ENCODE peak calls at places on chromosomes 1 and 21, in four cellular contexts. P is PC-3, R is neuronal stem cell, U is endothelial cell of umbilical vein. B is an unnamed sample.
A peak's percentile ranks its signal among the peaks of the same experiment; 100 is the strongest.

GRCh38 chr21:26800001-26800400 is 45.2 kb downstream of the ADAMTS1 start:
- DNase-seq in P (no peak), R (no peak), U (no peak), B (peak; percentile 22)

GRCh38 chr1:7386226-7387052 is 384.7 kb upstream of the VAMP3 start:
- DNase-seq in R (no peak), P (no peak), U (no peak), B (no peak)

GRCh38 chr1:186443638-186444037 is 17.3 kb downstream of the PDC start:
- DNase-seq in R (no peak), P (no peak), U (no peak), B (no peak)

GRCh38 chr1:39102537-39103320 is 76.6 kb downstream of the NDUFS5 start:
- DNase-seq in U (peak; percentile 74), P (peak; percentile 75), R (peak; percentile 63), B (peak; percentile 87)

GRCh38 chr1:201309420-201309819 is 26.1 kb downstream of the PKP1 start:
- DNase-seq in P (peak; percentile 100), R (peak; percentile 57), U (peak; percentile 75), B (peak; percentile 69)

GRCh38 chr1:43938892-43939587 is 5.4 kb downstream of the ARTN start:
- DNase-seq in R (no peak), U (no peak), P (no peak), B (no peak)

GRCh38 chr1:184056921-184057496 is 5.5 kb downstream of the TSEN15 start:
- DNase-seq in P (peak; percentile 52), R (no peak), U (no peak), B (peak; percentile 82)

GRCh38 chr1:15155760-15156743 is 2.5 kb downstream of the TMEM51 start:
- DNase-seq in R (no peak), P (no peak), U (no peak), B (no peak)

GRCh38 chr1:202862672-202863560 is 26.0 kb downstream of the RABIF start:
- DNase-seq in U (no peak), R (no peak), P (no peak), B (no peak)

GRCh38 chr1:164668451-164668850 is 109.5 kb downstream of the PBX1 start:
- DNase-seq in P (no peak), R (no peak), U (no peak), B (no peak)

GRCh38 chr1:13813398-13814012 is 113.5 kb downstream of the PRDM2 start:
- DNase-seq in R (peak; percentile 29), P (no peak), U (peak; percentile 4), B (peak; percentile 46)

GRCh38 chr1:84936116-84936810 is 43.3 kb upstream of the LPAR3 start:
- DNase-seq in P (peak; percentile 81), U (peak; percentile 57), R (peak; percentile 68), B (peak; percentile 73)

GRCh38 chr1:175521265-175522040 is 221.9 kb downstream of the TNR start:
- DNase-seq in R (no peak), U (peak; percentile 63), P (peak; percentile 16), B (no peak)

GRCh38 chr21:37232274-37233018 is 34.7 kb downstream of the VPS26C start:
- DNase-seq in U (no peak), P (no peak), R (no peak), B (no peak)

GRCh38 chr1:167342846-167343245 is 122.2 kb downstream of the POU2F1 start:
- DNase-seq in R (no peak), U (no peak), P (peak; percentile 58), B (no peak)

GRCh38 chr1:25255711-25256577 is 8.7 kb upstream of the RSRP1 start:
- DNase-seq in U (no peak), P (no peak), R (no peak), B (no peak)

GRCh38 chr1:13583964-13584791 is 546 bp downstream of the PDPN start:
- DNase-seq in P (no peak), U (no peak), R (peak; percentile 53), B (peak; percentile 72)

GRCh38 chr1:4425892-4426291 is 228.5 kb upstream of the AJAP1 start:
- DNase-seq in R (no peak), P (no peak), U (no peak), B (peak; percentile 1)

GRCh38 chr1:8122477-8123407 is 96.6 kb upstream of the ERRFI1 start:
- DNase-seq in U (peak; percentile 91), P (peak; percentile 14), R (no peak), B (no peak)

GRCh38 chr1:165645654-165646366 is 14.8 kb downstream of the MGST3 start:
- DNase-seq in P (peak; percentile 44), U (no peak), R (no peak), B (no peak)

GRCh38 chr1:173062156-173062938 is 11.6 kb upstream of the TNFSF18 start:
- DNase-seq in U (peak; percentile 17), P (peak; percentile 100), R (no peak), B (peak; percentile 84)

GRCh38 chr1:162822391-162823200 is 32.1 kb downstream of the HSD17B7 start:
- DNase-seq in R (peak; percentile 23), P (peak; percentile 42), U (peak; percentile 25), B (peak; percentile 34)

GRCh38 chr1:57163332-57163731 is 197.5 kb upstream of the C8B start:
- DNase-seq in R (no peak), P (no peak), U (no peak), B (no peak)

GRCh38 chr1:234725177-234726132 is 115.5 kb upstream of the IRF2BP2 start:
- DNase-seq in U (peak; percentile 63), P (peak; percentile 24), R (no peak), B (peak; percentile 18)

GRCh38 chr1:212181015-212181891 is 104.0 kb upstream of the PPP2R5A start:
- DNase-seq in R (no peak), P (no peak), U (no peak), B (no peak)

GRCh38 chr1:119515221-119515620 is 8.2 kb downstream of the HSD3B1 start:
- DNase-seq in R (no peak), P (no peak), U (no peak), B (no peak)

GRCh38 chr1:173009597-173009996 is 41.1 kb downstream of the TNFSF18 start:
- DNase-seq in R (no peak), P (no peak), U (peak; percentile 57), B (no peak)

GRCh38 chr1:160813215-160813614 is 17.2 kb downstream of the LY9 start:
- DNase-seq in U (no peak), R (no peak), P (peak; percentile 91), B (no peak)

GRCh38 chr1:227756172-227756959 is 21.1 kb downstream of the SNAP47 start:
- DNase-seq in R (no peak), U (no peak), P (no peak), B (no peak)

GRCh38 chr1:22887491-22887890 is 85.2 kb downstream of the LACTBL1 start:
- DNase-seq in U (no peak), P (no peak), R (no peak), B (no peak)

GRCh38 chr1:178932966-178933603 is 62.2 kb upstream of the ANGPTL1 start:
- DNase-seq in P (no peak), R (no peak), U (no peak), B (no peak)
- H3K9ac ChIP-seq in P (no peak overlapping the region), R (no peak overlapping the region), U (no peak overlapping the region), B (no peak overlapping the region)

DNA sequence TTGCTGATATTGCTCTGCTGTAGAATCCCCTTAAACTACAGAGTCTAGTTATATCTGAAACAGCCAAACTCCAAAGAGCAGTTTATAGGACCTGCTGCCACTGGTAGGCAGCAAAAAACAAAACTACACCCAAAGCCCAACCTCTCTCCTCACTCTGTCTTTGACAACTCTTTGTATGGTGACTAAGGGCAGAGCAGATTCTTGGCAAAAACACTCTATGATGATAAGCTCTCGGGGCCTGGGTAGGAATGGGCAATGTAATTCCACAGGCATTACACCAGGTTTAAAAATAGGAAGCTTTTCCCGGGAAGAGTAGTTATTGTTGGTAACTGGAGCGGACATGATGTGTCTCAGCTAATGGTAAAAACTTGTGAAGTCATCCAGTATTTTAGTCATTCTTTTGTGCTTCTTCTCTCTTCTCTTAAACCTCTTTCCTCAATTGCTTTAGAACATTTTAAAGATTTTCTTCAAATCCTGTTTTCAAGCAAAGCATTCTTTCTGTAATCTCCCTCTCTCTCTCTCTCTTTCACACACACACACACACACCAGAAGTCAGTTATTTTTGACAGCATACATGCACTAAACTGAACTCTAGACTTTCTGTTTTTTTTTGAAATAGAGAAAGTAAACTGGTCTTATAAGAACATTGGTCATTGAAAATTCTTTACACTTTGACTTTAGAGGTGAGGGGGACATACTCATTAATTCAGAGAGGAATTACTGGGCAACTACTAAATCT is 193.5 kb downstream of the PAPPA2 start:
- DNase-seq in U (no peak), R (peak; percentile 21), P (peak; percentile 12), B (peak; percentile 96)
- H3K4me2 ChIP-seq in U (no peak overlapping the region), R (no peak overlapping the region), P (no peak overlapping the region), B (peak overlapping the region; percentile 73)

DNA sequence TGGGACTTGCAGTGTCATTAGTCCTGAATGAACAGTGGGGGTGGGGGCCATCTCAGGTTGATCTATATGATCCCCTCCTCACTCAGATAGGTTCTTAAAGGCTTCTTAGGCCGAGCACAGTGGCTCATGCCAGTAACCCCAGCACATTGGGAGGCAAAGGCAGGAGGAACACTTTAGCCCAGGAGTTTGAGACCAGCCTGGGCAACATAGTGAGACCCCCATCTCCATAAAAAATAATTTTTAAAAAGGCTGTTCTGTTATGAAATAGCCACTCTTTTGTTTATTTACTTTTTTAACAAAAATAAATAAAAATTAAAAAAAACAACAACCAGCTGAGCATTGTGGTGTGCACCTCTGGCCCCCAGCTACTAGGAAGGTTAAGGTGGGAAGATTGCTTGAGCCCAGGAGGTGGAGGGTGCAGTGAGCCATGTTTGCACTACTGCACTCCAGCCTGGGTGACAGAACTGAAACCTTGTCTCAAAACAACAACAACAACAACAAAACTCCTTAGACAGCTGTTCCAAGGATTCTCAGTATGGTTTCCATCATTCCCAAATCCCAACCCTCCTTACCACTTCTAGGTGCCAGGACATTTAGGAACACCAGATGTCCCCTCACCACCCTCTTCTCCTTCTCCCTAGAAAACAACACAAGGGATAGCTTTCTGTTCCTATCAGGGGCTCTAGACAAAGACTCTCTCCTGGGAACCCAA is 2.0 kb upstream of the TRAPPC3 start:
- DNase-seq in P (no peak), U (no peak), R (no peak), B (no peak)
- H3K9ac ChIP-seq in P (peak overlapping the region; percentile 35), U (peak overlapping the region; percentile 83), R (no peak overlapping the region), B (peak overlapping the region; percentile 87)

GRCh38 chr21:45433301-45433700 is 28.3 kb downstream of the COL18A1 start:
- DNase-seq in U (no peak), R (no peak), P (no peak), B (no peak)

GRCh38 chr21:45431781-45432572 is 27.0 kb downstream of the COL18A1 start:
- DNase-seq in U (no peak), R (no peak), P (no peak), B (no peak)

GRCh38 chr21:45433911-45434644 is 29.1 kb downstream of the COL18A1 start:
- DNase-seq in R (no peak), P (no peak), U (no peak), B (peak; percentile 10)

GRCh38 chr21:45430521-45431501 is 25.8 kb downstream of the COL18A1 start:
- DNase-seq in R (peak; percentile 78), U (no peak), P (no peak), B (no peak)

DNA sequence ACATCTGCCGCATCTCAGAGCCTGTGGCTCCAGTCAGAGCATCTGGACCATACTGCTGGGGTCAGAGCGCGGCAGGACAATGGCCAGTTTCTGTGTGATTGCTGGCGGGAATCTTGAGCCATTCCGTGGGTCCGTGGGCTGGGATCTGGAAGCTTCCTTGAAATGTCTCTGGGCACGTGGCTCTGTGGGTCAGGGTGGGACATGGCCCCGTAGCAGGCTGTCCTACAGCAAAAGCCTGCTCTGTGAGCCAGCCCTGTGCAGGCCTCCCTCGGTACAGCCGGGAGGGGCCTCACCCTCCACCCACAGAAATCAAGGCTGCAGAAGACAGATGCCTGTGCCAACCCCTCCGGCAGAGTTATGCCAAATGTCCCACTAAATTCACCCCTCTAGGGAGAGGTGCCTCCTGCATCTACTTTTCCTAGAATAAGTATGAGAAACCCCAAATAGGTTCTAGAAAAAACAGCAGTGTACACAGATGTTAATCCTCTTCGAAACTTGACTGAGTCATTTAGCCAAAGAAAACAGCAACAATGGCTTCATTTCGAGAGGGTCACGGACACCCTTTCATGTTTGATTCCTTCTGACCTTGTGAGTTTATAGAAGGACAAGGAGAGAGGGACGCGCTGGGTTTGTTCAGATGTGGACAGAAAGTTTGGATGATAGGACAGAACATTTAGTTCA is 27.8 kb downstream of the COL18A1 start:
- DNase-seq in R (no peak), U (peak; percentile 72), P (no peak), B (peak; percentile 36)
- H3K4me2 ChIP-seq in R (no peak overlapping the region), U (no peak overlapping the region), P (no peak overlapping the region), B (no peak overlapping the region)

B was measured in GM23248.